ENCODE peak calls at places on chromosomes 11 and 22, in seven cellular contexts. H is ovary, O is A549, U is Peyer's patch, K is psoas muscle, E is HepG2, P is OCI-LY7. Y is an unnamed sample.

GRCh38 chr11:92707665-92708064 is 261.8 kb upstream of the MTNR1B start:
- DNase-seq in H (no peak), O (no peak), U (no peak), K (no peak), E (no peak), P (no peak), Y (no peak)

GRCh38 chr11:76598426-76598839 is 72.1 kb downstream of the LRRC32 start:
- DNase-seq in H (no peak), O (peak; percentile 73), U (peak; percentile 60), K (no peak), E (peak; percentile 31), P (peak; percentile 87), Y (peak; percentile 36)

GRCh38 chr22:38314992-38315800 is 2.0 kb downstream of the CSNK1E start:
- DNase-seq in H (peak; percentile 62), O (no peak), U (peak; percentile 68), K (no peak), E (no peak), P (peak; percentile 81), Y (peak; percentile 27)

GRCh38 chr22:29478326-29479276 is 1.4 kb upstream of the NEFH start:
- DNase-seq in H (peak; percentile 46), O (peak; percentile 28), U (no peak), K (no peak), E (no peak), P (no peak), Y (peak; percentile 55)

GRCh38 chr11:50098186-50098725 is 65.6 kb downstream of the OR4C45 start:
- DNase-seq in H (no peak), O (no peak), U (no peak), K (no peak), E (no peak), P (no peak), Y (no peak)

GRCh38 chr22:23369054-23369685 is 188.9 kb downstream of the BCR start:
- DNase-seq in H (no peak), O (no peak), U (no peak), K (no peak), E (no peak), P (no peak), Y (no peak)

GRCh38 chr11:108724974-108725689 is 60.3 kb downstream of the DDX10 start:
- DNase-seq in H (no peak), O (no peak), U (no peak), K (no peak), E (no peak), P (no peak), Y (no peak)

GRCh38 chr22:29431986-29432385 is 6.4 kb upstream of the RFPL1 start:
- DNase-seq in H (no peak), O (no peak), U (no peak), K (no peak), E (no peak), P (no peak), Y (peak; percentile 51)

GRCh38 chr22:48564995-48565394 is 1262.7 kb downstream of the BRD1 start:
- DNase-seq in H (no peak), O (no peak), U (no peak), K (no peak), E (no peak), P (no peak), Y (no peak)

GRCh38 chr11:7575841-7576451 is 62.1 kb downstream of the PPFIBP2 start:
- DNase-seq in H (peak; percentile 46), O (peak; percentile 66), U (peak; percentile 83), K (no peak), E (peak; percentile 26), P (no peak), Y (peak; percentile 73)

GRCh38 chr22:20244744-20245576 is 23.2 kb downstream of the RTN4R start:
- DNase-seq in H (no peak), O (no peak), U (peak; percentile 71), K (no peak), E (no peak), P (peak; percentile 30), Y (no peak)
- H3K4me1 ChIP-seq in H (peaks cover 50% of the 10 kb centered on the region), O (no peaks in the 10 kb centered on the region), U (peaks cover 37% of the 10 kb centered on the region), K (peaks cover 6% of the 10 kb centered on the region), E (no peaks in the 10 kb centered on the region), P (peaks cover 23% of the 10 kb centered on the region), Y (peaks cover 22% of the 10 kb centered on the region)

GRCh38 chr11:111561801-111562325 is 21.3 kb downstream of the LAYN start:
- DNase-seq in H (no peak), O (no peak), U (no peak), K (no peak), E (peak; percentile 63), P (no peak), Y (no peak)

GRCh38 chr11:111560785-111561184 is 20.3 kb downstream of the LAYN start:
- DNase-seq in H (no peak), O (no peak), U (no peak), K (no peak), E (no peak), P (no peak), Y (no peak)

GRCh38 chr11:111561306-111561705 is 20.8 kb downstream of the LAYN start:
- DNase-seq in H (no peak), O (no peak), U (no peak), K (no peak), E (no peak), P (no peak), Y (no peak)

GRCh38 chr11:111557425-111558111 is 17.0 kb downstream of the LAYN start:
- DNase-seq in H (no peak), O (no peak), U (no peak), K (no peak), E (peak; percentile 14), P (no peak), Y (peak; percentile 45)

GRCh38 chr11:111559791-111560190 is 19.3 kb downstream of the LAYN start:
- DNase-seq in H (no peak), O (no peak), U (no peak), K (no peak), E (no peak), P (no peak), Y (no peak)
- H3K4me1 ChIP-seq in H (no peaks in the 10 kb centered on the region), O (peaks cover 40% of the 10 kb centered on the region), U (no peaks in the 10 kb centered on the region), K (peaks cover 8% of the 10 kb centered on the region), E (peaks cover 34% of the 10 kb centered on the region), P (no peaks in the 10 kb centered on the region), Y (no peaks in the 10 kb centered on the region)

DNA sequence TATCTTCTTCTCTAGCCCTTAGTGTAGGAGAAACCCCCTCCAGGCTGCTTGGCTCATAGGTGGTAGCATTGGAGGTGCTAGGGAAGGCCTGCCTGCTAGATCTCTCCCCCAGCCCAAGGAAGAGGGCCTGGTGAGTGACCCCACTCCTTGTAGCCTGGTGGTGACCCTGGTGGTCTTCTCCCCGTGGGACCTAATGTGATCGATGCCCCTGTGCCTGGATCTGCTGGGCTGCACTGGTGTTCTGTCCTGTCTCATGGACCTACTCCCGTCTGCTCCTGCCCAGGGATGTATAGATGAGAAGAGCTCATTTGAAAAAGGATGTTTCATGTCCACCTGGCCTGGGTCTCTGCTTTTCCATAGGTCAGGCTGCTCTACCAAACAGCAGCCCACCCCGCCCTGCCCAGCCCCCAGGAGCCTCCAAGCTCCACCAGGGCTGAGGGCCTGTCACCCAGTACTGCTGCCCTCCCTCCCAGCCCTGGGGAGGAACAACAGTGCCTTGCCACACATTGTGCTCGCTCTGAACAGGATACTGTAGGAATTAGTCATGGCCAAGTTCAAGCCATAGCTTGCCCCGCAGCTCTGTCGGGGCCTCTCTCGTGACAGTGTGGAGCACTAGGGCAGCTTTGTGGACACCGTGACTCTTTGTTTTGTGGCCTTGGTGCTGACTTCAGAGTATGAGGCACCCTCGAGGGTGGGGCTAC is 19.7 kb downstream of the SLC37A2 start:
- DNase-seq in H (no peak), O (no peak), U (no peak), K (no peak), E (peak; percentile 50), P (no peak), Y (peak; percentile 72)
- H3K4me1 ChIP-seq in H (no peaks in the 10 kb centered on the region), O (no peaks in the 10 kb centered on the region), U (no peaks in the 10 kb centered on the region), K (no peaks in the 10 kb centered on the region), E (peaks cover 41% of the 10 kb centered on the region), P (no peaks in the 10 kb centered on the region), Y (no peaks in the 10 kb centered on the region)

GRCh38 chr11:59185412-59185811 is 13.5 kb downstream of the DTX4 start:
- DNase-seq in H (no peak), O (no peak), U (no peak), K (no peak), E (no peak), P (no peak), Y (peak; percentile 29)

GRCh38 chr11:59184876-59185275 is 12.9 kb downstream of the DTX4 start:
- DNase-seq in H (no peak), O (no peak), U (no peak), K (no peak), E (no peak), P (no peak), Y (no peak)

GRCh38 chr11:59187020-59187419 is 15.1 kb downstream of the DTX4 start:
- DNase-seq in H (no peak), O (no peak), U (no peak), K (no peak), E (no peak), P (no peak), Y (no peak)

GRCh38 chr11:59187587-59187986 is 15.7 kb downstream of the DTX4 start:
- DNase-seq in H (no peak), O (no peak), U (peak; percentile 76), K (peak; percentile 71), E (no peak), P (no peak), Y (peak; percentile 49)

GRCh38 chr11:59186130-59186594 is 14.2 kb downstream of the DTX4 start:
- DNase-seq in H (no peak), O (peak; percentile 41), U (peak; percentile 85), K (no peak), E (peak; percentile 50), P (peak; percentile 49), Y (peak; percentile 85)
- H3K4me1 ChIP-seq in H (peaks cover 29% of the 10 kb centered on the region), O (peaks cover 5% of the 10 kb centered on the region), U (peaks cover 78% of the 10 kb centered on the region), K (no peaks in the 10 kb centered on the region), E (peaks cover 22% of the 10 kb centered on the region), P (peaks cover 17% of the 10 kb centered on the region), Y (peaks cover 41% of the 10 kb centered on the region)

GRCh38 chr11:44570411-44571155 is 5.1 kb downstream of the CD82 start:
- DNase-seq in H (no peak), O (no peak), U (no peak), K (no peak), E (no peak), P (no peak), Y (no peak)

GRCh38 chr11:44567876-44568256 is 2.4 kb downstream of the CD82 start:
- DNase-seq in H (no peak), O (no peak), U (no peak), K (no peak), E (no peak), P (no peak), Y (no peak)

GRCh38 chr11:44568358-44568705 is 2.9 kb downstream of the CD82 start:
- DNase-seq in H (no peak), O (no peak), U (no peak), K (no peak), E (no peak), P (no peak), Y (no peak)

GRCh38 chr11:44566952-44567875 is 1.8 kb downstream of the CD82 start:
- DNase-seq in H (no peak), O (no peak), U (no peak), K (no peak), E (no peak), P (no peak), Y (no peak)

DNA sequence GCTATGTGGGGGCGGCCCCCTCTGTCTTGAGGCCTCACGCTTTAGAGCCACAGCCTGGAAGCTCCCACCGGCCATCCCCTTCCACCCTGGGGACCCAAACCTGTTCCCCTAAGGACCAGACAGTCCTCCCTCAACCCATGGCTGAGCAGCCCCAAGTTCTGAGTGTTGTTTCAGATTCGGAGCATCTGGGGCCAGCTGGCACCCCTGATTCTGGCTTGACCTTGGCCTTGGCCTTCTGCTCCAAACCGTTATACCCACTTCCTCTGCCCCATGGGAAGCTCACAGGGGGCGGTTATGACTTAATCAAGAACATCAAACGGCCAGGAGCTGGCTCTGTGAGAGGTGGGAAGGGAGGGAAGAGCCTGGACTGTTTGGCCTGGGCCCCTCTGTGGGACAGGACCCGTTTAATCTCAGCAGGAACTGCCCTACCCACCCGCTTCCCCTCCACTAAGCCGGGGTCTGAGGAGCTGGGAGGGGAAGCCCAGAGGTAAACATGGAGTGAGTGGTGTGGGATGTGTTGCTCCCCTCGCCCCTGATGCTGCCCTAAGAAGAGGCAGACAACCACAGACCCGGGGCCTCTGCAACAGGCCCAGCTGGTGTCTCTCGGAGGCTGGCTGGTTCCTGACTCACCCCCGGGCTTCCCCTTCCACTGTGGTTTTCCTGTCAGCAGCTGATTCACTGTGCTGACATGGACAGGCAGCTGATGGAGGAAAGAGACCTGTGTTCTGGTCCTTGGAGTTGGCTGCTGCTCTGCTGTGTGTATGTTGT is 3.4 kb downstream of the CD82 start:
- DNase-seq in H (peak; percentile 73), O (peak; percentile 75), U (peak; percentile 91), K (peak; percentile 80), E (no peak), P (peak; percentile 51), Y (peak; percentile 71)
- H3K4me1 ChIP-seq in H (peaks cover 25% of the 10 kb centered on the region), O (peaks cover 19% of the 10 kb centered on the region), U (peaks cover 48% of the 10 kb centered on the region), K (peaks cover 46% of the 10 kb centered on the region), E (peaks cover 8% of the 10 kb centered on the region), P (peaks cover 34% of the 10 kb centered on the region), Y (peaks cover 25% of the 10 kb centered on the region)